ENCODE peak calls at places on chromosomes 4 and X, in six cellular contexts. W, S, T, A, Z and D are unnamed samples.

GRCh38 chr4:185794637-185795036 is 17.4 kb downstream of the SORBS2 start:
- DNase-seq in W (no peak), T (no peak), Z (no peak), S (no peak), A (no peak), D (no peak)

GRCh38 chr4:169283114-169283509 is 12.4 kb upstream of the SH3RF1 start:
- DNase-seq in S (no peak), A (peak), W (no peak), T (no peak), Z (no peak), D (no peak)

GRCh38 chrX:57772637-57773036 is 92.6 kb upstream of the NLRP2B start:
- DNase-seq in A (no peak), T (no peak), Z (peak), S (no peak), W (no peak), D (no peak)

GRCh38 chr4:114519368-114519767 is 79.2 kb upstream of the UGT8 start:
- DNase-seq in Z (no peak), W (no peak), S (no peak), T (no peak), A (no peak), D (no peak)

GRCh38 chrX:17519349-17519748 is 144.3 kb downstream of the NHS start:
- DNase-seq in Z (no peak), S (no peak), A (peak), T (no peak), W (no peak), D (no peak)

GRCh38 chr4:67651536-67651935 is 49.4 kb downstream of the UBA6 start:
- DNase-seq in W (no peak), A (no peak), Z (no peak), T (no peak), S (no peak), D (no peak)

GRCh38 chr4:26297219-26297618 is 23.6 kb upstream of the RBPJ start:
- DNase-seq in W (no peak), S (no peak), T (no peak), A (no peak), Z (no peak), D (no peak)

GRCh38 chr4:79223993-79224776 is 101.7 kb downstream of the NAA11 start:
- DNase-seq in S (peak), A (no peak), W (no peak), T (no peak), Z (no peak), D (no peak)

GRCh38 chr4:80197132-80197573 is at the start of gene PRDM8:
- DNase-seq in Z (peak), W (peak), T (no peak), S (peak), A (peak), D (peak)

GRCh38 chr4:88033309-88033708 is 25.9 kb downstream of the PKD2 start:
- DNase-seq in A (peak), W (peak), T (no peak), S (peak), Z (peak), D (peak)